ENCODE peak calls at places on chromosomes 5 and 9, in four cellular contexts. G, H, D and E are unnamed samples.

GRCh38 chr5:58459276-58459859 is 518 bp downstream of the PLK2 start:
- DNase-seq in H (peak), G (no peak), D (peak), E (peak)

GRCh38 chr9:19371942-19372341 is 8.1 kb downstream of the RPS6 start:
- DNase-seq in H (no peak), D (no peak), G (no peak), E (no peak)

GRCh38 chr5:125316913-125317545 is 570.6 kb upstream of the ZNF608 start:
- DNase-seq in H (no peak), G (no peak), D (no peak), E (no peak)

GRCh38 chr9:126633881-126634558 is 20.3 kb downstream of the LMX1B start:
- DNase-seq in D (no peak), G (no peak), H (no peak), E (no peak)

GRCh38 chr5:14759744-14760547 is 95.4 kb downstream of the OTULIN start:
- DNase-seq in G (no peak), D (no peak), H (no peak), E (no peak)

GRCh38 chr5:163503106-163504090 is 2.0 kb upstream of the MAT2B start:
- DNase-seq in D (peak), G (peak), H (peak), E (peak)

GRCh38 chr5:130109152-130109551 is 204.9 kb downstream of the CHSY3 start:
- DNase-seq in G (no peak), D (no peak), H (no peak), E (no peak)

GRCh38 chr9:106893088-106893487 is 30.1 kb downstream of the ZNF462 start:
- DNase-seq in G (no peak), H (peak), D (no peak), E (no peak)

GRCh38 chr5:66306105-66306843 is 162.2 kb downstream of the SREK1 start:
- DNase-seq in D (peak), H (peak), G (no peak), E (peak)

GRCh38 chr5:33936381-33937016 is at the start of gene RXFP3:
- DNase-seq in D (no peak), H (no peak), G (no peak), E (no peak)

GRCh38 chr9:116572095-116572748 is 114.9 kb upstream of the TRIM32 start:
- DNase-seq in H (peak), D (peak), G (no peak), E (peak)

GRCh38 chr5:143350790-143351603 is 52.5 kb downstream of the NR3C1 start:
- DNase-seq in H (no peak), G (no peak), D (no peak), E (no peak)

GRCh38 chr5:133293953-133294352 is 242.1 kb downstream of the HSPA4 start:
- DNase-seq in H (no peak), G (no peak), D (no peak), E (no peak)

GRCh38 chr5:83281658-83282057 is 189.9 kb upstream of the VCAN start:
- DNase-seq in H (no peak), D (no peak), G (no peak), E (no peak)

GRCh38 chr5:82820958-82821880 is 256.0 kb downstream of the TMEM167A start:
- DNase-seq in D (no peak), G (no peak), H (no peak), E (no peak)

GRCh38 chr9:104748359-104749031 is 1.0 kb downstream of the NIPSNAP3A start:
- DNase-seq in H (peak), D (no peak), G (no peak), E (no peak)

GRCh38 chr5:78835176-78835575 is 149.9 kb downstream of the ARSB start:
- DNase-seq in H (no peak), G (no peak), D (no peak), E (no peak)

GRCh38 chr5:160105686-160106085 is 13.6 kb downstream of the PWWP2A start:
- DNase-seq in H (no peak), D (no peak), G (peak), E (no peak)

GRCh38 chr9:134554011-134554749 is 87.4 kb upstream of the COL5A1 start:
- DNase-seq in G (no peak), D (no peak), H (no peak), E (no peak)

GRCh38 chr5:145931718-145932117 is 4.7 kb upstream of the SH3RF2 start:
- DNase-seq in D (no peak), H (no peak), G (no peak), E (no peak)

GRCh38 chr9:93028448-93029006 is 30.0 kb upstream of the SUSD3 start:
- DNase-seq in G (peak), D (no peak), H (no peak), E (no peak)

GRCh38 chr9:89793124-89793495 is 188.3 kb downstream of the GADD45G start:
- DNase-seq in G (no peak), D (no peak), H (no peak), E (no peak)

DNA sequence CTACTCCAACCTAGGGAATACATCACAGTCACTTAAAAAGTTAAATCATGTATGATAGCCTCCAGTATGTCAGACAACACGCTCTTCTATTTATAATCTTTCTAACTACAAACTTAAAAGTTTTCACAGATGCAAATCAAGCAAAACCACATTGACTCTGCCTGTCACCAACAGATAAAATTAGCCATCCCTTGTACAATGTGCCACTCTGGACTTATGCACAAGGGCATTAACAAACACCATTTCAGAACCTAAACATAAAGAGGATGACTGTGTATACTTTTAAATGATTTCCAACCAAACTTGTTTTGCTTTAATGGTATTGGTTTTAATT is 14.7 kb downstream of the ERP44 start:
- DNase-seq in D (no peak), H (no peak), G (peak), E (no peak)
- H3K4me3 ChIP-seq in D (no peak), H (no peak), G (peak), E (no peak)

GRCh38 chr9:26950521-26950920 is 3.5 kb upstream of the PLAA start:
- DNase-seq in D (no peak), G (no peak), H (no peak), E (no peak)

GRCh38 chr9:26951794-26952193 is 4.4 kb upstream of the IFT74 start:
- DNase-seq in D (no peak), G (no peak), H (no peak), E (no peak)

GRCh38 chr9:26954050-26954508 is 2.1 kb upstream of the IFT74 start:
- DNase-seq in H (no peak), D (no peak), G (no peak), E (no peak)

GRCh38 chr9:26955921-26956886 is at the start of gene IFT74:
- DNase-seq in G (peak), D (peak), H (peak), E (peak)

DNA sequence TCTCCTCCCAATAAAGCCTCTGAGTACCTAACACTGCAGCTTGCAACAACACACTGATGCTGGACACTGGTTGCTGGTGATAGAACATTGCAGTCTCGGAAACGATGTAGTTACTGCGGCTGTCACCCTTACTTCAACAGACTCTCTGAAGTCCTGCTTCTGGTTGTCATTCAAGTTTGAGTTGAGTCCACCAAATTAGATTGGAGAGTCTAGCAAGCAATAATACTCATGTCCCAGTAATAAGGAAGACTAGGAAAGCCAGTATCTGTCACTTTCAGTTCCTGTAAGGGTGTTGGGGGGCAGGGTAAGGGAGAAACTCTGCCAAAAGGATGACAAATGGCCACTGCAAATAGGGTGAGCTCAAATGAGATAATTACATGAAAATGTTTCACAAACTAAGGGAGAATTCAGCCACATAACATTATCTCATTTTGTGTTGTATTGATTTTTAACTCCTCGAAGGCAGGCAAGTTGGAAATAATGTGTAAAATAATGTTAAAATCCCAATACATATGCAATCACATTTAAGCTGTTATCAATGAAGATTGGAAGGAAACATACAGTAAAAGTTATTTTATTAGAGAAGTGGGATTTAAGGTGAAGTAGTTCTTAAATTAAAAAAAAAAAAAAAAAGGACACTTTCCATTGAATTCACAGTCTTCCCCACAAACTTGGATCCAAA is 849 bp upstream of the IFT74 start:
- DNase-seq in D (no peak), H (no peak), G (no peak), E (no peak)
- TF ChIP-seq POLR2A in D (no peak), H (no peak), G (no peak), E (no peak)

GRCh38 chr5:37739817-37740261 is 100.0 kb downstream of the GDNF start:
- DNase-seq in G (no peak), D (no peak), H (no peak), E (no peak)
- H3K4me3 ChIP-seq in G (no peak), D (no peak), H (no peak), E (no peak)

GRCh38 chr5:151587796-151588606 is 3.1 kb downstream of the FAT2 start:
- DNase-seq in G (no peak), D (no peak), H (no peak), E (no peak)

GRCh38 chr5:151589878-151590570 is 1.1 kb downstream of the FAT2 start:
- DNase-seq in D (no peak), H (no peak), G (no peak), E (no peak)

GRCh38 chr5:151595411-151595826 is 4.3 kb upstream of the FAT2 start:
- DNase-seq in H (no peak), G (no peak), D (no peak), E (peak)

GRCh38 chr5:151592855-151593408 is 1.8 kb upstream of the FAT2 start:
- DNase-seq in D (no peak), G (no peak), H (no peak), E (no peak)

DNA sequence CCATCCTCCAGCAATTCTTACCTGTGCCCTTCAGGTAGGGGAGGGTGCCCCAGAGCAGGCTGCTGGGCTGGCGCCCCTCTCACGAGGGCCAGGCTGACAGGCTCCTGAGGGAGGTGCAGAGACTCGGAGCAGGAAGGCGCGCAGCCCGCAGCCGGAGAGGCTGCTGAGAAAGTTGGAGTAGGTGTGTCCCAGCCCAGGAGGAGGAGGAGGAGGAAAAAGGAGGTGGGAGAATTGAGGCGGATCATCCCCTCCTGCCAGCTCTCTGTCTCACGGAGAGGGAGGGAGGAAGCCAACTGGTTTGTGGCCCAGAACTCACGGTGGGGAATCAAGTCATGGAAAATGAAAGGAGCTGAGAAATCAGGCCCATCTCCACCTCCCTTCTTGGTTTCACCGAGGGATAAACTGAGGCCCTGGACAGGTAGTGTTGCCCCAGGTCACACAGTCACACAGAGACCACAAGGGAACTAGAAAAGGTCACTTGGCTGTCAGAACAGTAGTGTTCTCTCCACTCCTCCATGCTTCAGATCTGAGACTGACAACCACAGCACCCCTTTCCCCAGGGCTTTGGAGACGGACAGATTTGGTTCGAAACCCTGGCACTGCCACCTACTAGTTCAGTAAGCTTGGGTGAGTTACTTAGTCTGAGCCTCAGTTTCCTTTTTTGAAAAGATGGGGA is at the start of gene FAT2:
- DNase-seq in H (no peak), G (no peak), D (no peak), E (no peak)
- TF ChIP-seq POLR2A in H (no peak), G (no peak), D (no peak), E (no peak)

DNA sequence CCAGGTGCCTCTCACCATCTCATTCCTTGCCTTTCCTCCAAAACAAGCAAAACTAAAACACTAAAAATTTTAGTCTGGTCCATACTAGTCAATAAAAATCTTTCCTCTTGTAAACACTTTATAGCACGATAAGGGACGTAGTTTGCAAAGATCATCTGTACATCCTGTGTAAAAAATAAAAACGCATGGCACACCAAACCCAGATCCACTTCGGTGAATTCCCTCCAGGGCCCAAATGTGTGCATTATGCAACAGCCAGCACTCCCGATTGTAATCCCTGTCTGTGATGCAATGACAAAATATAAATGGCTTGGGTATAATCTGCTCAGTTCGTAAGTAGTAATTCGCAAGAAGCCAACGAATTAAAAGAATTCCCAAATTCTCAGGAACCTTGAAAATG is 1.4 kb downstream of the FAM169A start:
- DNase-seq in D (no peak), H (no peak), G (no peak), E (no peak)
- H3K4me3 ChIP-seq in D (no peak), H (no peak), G (no peak), E (no peak)

GRCh38 chr9:112486221-112487007 is at the start of gene KIAA1958:
- DNase-seq in D (peak), H (peak), G (peak), E (peak)
- TF ChIP-seq POLR2A in D (no peak), H (peak), G (peak), E (peak)